ENCODE peak calls at places on chromosomes 13 and 19, in nine cellular contexts. One of them, this sample, is unnamed.

GRCh38 chr19:718251-719024 is 9.7 kb downstream of the PALM start:
- DNase-seq in IMR-90: no peak
- DNase-seq in tibial nerve: no peak
- DNase-seq in psoas muscle: no peak
- DNase-seq in OCI-LY7: no peak
- DNase-seq in adrenal gland: peak; percentile 74
- DNase-seq in esophagus squamous epithelium: no peak
- DNase-seq in heart left ventricle: no peak
- DNase-seq in thoracic aorta: no peak
- DNase-seq in this sample: no peak

GRCh38 chr13:114030666-114031610 is 57.1 kb upstream of the C13orf46 start:
- DNase-seq in heart left ventricle: no peak
- DNase-seq in IMR-90: no peak
- DNase-seq in tibial nerve: no peak
- DNase-seq in OCI-LY7: no peak
- DNase-seq in thoracic aorta: no peak
- DNase-seq in esophagus squamous epithelium: no peak
- DNase-seq in adrenal gland: no peak
- DNase-seq in psoas muscle: peak; percentile 9
- DNase-seq in this sample: no peak

GRCh38 chr13:64553411-64554129 is 2676.6 kb downstream of the PCDH9 start:
- DNase-seq in tibial nerve: no peak
- DNase-seq in IMR-90: peak; percentile 42
- DNase-seq in thoracic aorta: no peak
- DNase-seq in heart left ventricle: no peak
- DNase-seq in esophagus squamous epithelium: no peak
- DNase-seq in psoas muscle: no peak
- DNase-seq in adrenal gland: no peak
- DNase-seq in OCI-LY7: no peak
- DNase-seq in this sample: no peak

GRCh38 chr19:18594096-18594823 is 5.7 kb downstream of the REX1BD start:
- DNase-seq in psoas muscle: peak; percentile 78
- DNase-seq in heart left ventricle: peak; percentile 68
- DNase-seq in tibial nerve: peak; percentile 63
- DNase-seq in thoracic aorta: no peak
- DNase-seq in adrenal gland: peak; percentile 73
- DNase-seq in OCI-LY7: peak; percentile 89
- DNase-seq in esophagus squamous epithelium: no peak
- DNase-seq in IMR-90: peak; percentile 76
- DNase-seq in this sample: no peak

GRCh38 chr19:57282011-57282636 is 1.8 kb downstream of the ZNF460 start:
- DNase-seq in esophagus squamous epithelium: no peak
- DNase-seq in OCI-LY7: no peak
- DNase-seq in IMR-90: no peak
- DNase-seq in tibial nerve: no peak
- DNase-seq in thoracic aorta: no peak
- DNase-seq in adrenal gland: no peak
- DNase-seq in psoas muscle: no peak
- DNase-seq in heart left ventricle: no peak
- DNase-seq in this sample: no peak

GRCh38 chr19:8021374-8021773 is 15.9 kb upstream of the ELAVL1 start:
- DNase-seq in IMR-90: no peak
- DNase-seq in heart left ventricle: no peak
- DNase-seq in esophagus squamous epithelium: no peak
- DNase-seq in thoracic aorta: no peak
- DNase-seq in adrenal gland: no peak
- DNase-seq in OCI-LY7: no peak
- DNase-seq in psoas muscle: no peak
- DNase-seq in tibial nerve: no peak
- DNase-seq in this sample: no peak

GRCh38 chr19:50311723-50312635 is 17.2 kb downstream of the KCNC3 start:
- DNase-seq in esophagus squamous epithelium: no peak
- DNase-seq in adrenal gland: no peak
- DNase-seq in psoas muscle: no peak
- DNase-seq in tibial nerve: no peak
- DNase-seq in OCI-LY7: no peak
- DNase-seq in IMR-90: no peak
- DNase-seq in thoracic aorta: no peak
- DNase-seq in heart left ventricle: no peak
- DNase-seq in this sample: no peak

GRCh38 chr13:81917829-81918228 is 1576.9 kb upstream of the SPRY2 start:
- DNase-seq in tibial nerve: no peak
- DNase-seq in OCI-LY7: no peak
- DNase-seq in adrenal gland: no peak
- DNase-seq in thoracic aorta: no peak
- DNase-seq in heart left ventricle: no peak
- DNase-seq in psoas muscle: no peak
- DNase-seq in esophagus squamous epithelium: no peak
- DNase-seq in IMR-90: no peak
- DNase-seq in this sample: no peak

GRCh38 chr13:95921485-95921884 is 131.7 kb downstream of the UGGT2 start:
- DNase-seq in IMR-90: peak; percentile 14
- DNase-seq in psoas muscle: no peak
- DNase-seq in OCI-LY7: no peak
- DNase-seq in tibial nerve: no peak
- DNase-seq in heart left ventricle: no peak
- DNase-seq in esophagus squamous epithelium: no peak
- DNase-seq in adrenal gland: no peak
- DNase-seq in thoracic aorta: no peak
- DNase-seq in this sample: peak; percentile 8

GRCh38 chr13:39945226-39945625 is 289.8 kb downstream of the COG6 start:
- DNase-seq in adrenal gland: no peak
- DNase-seq in OCI-LY7: no peak
- DNase-seq in psoas muscle: no peak
- DNase-seq in tibial nerve: no peak
- DNase-seq in thoracic aorta: no peak
- DNase-seq in esophagus squamous epithelium: no peak
- DNase-seq in heart left ventricle: no peak
- DNase-seq in IMR-90: no peak
- DNase-seq in this sample: no peak
- H3K4me3 ChIP-seq in adrenal gland: no peak overlapping the region
- H3K4me3 ChIP-seq in OCI-LY7: no peak overlapping the region
- H3K4me3 ChIP-seq in psoas muscle: no peak overlapping the region
- H3K4me3 ChIP-seq in tibial nerve: no peak overlapping the region
- H3K4me3 ChIP-seq in thoracic aorta: no peak overlapping the region
- H3K4me3 ChIP-seq in esophagus squamous epithelium: no peak overlapping the region
- H3K4me3 ChIP-seq in heart left ventricle: no peak overlapping the region
- H3K4me3 ChIP-seq in IMR-90: no peak overlapping the region
- H3K4me3 ChIP-seq in this sample: no peak overlapping the region

GRCh38 chr13:99717959-99718674 is 216.8 kb downstream of the TM9SF2 start:
- DNase-seq in heart left ventricle: no peak
- DNase-seq in thoracic aorta: no peak
- DNase-seq in esophagus squamous epithelium: no peak
- DNase-seq in OCI-LY7: no peak
- DNase-seq in adrenal gland: no peak
- DNase-seq in psoas muscle: no peak
- DNase-seq in IMR-90: no peak
- DNase-seq in tibial nerve: no peak
- DNase-seq in this sample: no peak
- H3K36me3 ChIP-seq in heart left ventricle: no peaks in the 10 kb centered on the region
- H3K36me3 ChIP-seq in thoracic aorta: no peaks in the 10 kb centered on the region
- H3K36me3 ChIP-seq in esophagus squamous epithelium: no peaks in the 10 kb centered on the region
- H3K36me3 ChIP-seq in OCI-LY7: no peaks in the 10 kb centered on the region
- H3K36me3 ChIP-seq in adrenal gland: no peaks in the 10 kb centered on the region
- H3K36me3 ChIP-seq in psoas muscle: no peaks in the 10 kb centered on the region
- H3K36me3 ChIP-seq in IMR-90: no peaks in the 10 kb centered on the region
- H3K36me3 ChIP-seq in tibial nerve: no peaks in the 10 kb centered on the region
- H3K36me3 ChIP-seq in this sample: no peaks in the 10 kb centered on the region

GRCh38 chr19:54392078-54392477 is 23.2 kb upstream of the TTYH1 start:
- DNase-seq in heart left ventricle: no peak
- DNase-seq in psoas muscle: no peak
- DNase-seq in adrenal gland: no peak
- DNase-seq in esophagus squamous epithelium: no peak
- DNase-seq in IMR-90: no peak
- DNase-seq in OCI-LY7: no peak
- DNase-seq in tibial nerve: no peak
- DNase-seq in thoracic aorta: no peak
- DNase-seq in this sample: no peak

GRCh38 chr19:54391589-54392061 is 23.6 kb upstream of the TTYH1 start:
- DNase-seq in OCI-LY7: no peak
- DNase-seq in thoracic aorta: no peak
- DNase-seq in IMR-90: no peak
- DNase-seq in heart left ventricle: no peak
- DNase-seq in psoas muscle: no peak
- DNase-seq in esophagus squamous epithelium: no peak
- DNase-seq in tibial nerve: no peak
- DNase-seq in adrenal gland: no peak
- DNase-seq in this sample: no peak

GRCh38 chr19:54389556-54389955 is 24.8 kb upstream of the LAIR1 start:
- DNase-seq in heart left ventricle: no peak
- DNase-seq in esophagus squamous epithelium: no peak
- DNase-seq in thoracic aorta: no peak
- DNase-seq in tibial nerve: no peak
- DNase-seq in IMR-90: no peak
- DNase-seq in adrenal gland: no peak
- DNase-seq in psoas muscle: no peak
- DNase-seq in OCI-LY7: no peak
- DNase-seq in this sample: no peak

GRCh38 chr19:54388803-54389144 is 24.0 kb upstream of the LAIR1 start:
- DNase-seq in psoas muscle: no peak
- DNase-seq in IMR-90: no peak
- DNase-seq in thoracic aorta: no peak
- DNase-seq in tibial nerve: no peak
- DNase-seq in heart left ventricle: no peak
- DNase-seq in OCI-LY7: no peak
- DNase-seq in adrenal gland: no peak
- DNase-seq in esophagus squamous epithelium: no peak
- DNase-seq in this sample: no peak

GRCh38 chr19:54390942-54391577 is 24.2 kb upstream of the TTYH1 start:
- DNase-seq in adrenal gland: peak; percentile 44
- DNase-seq in heart left ventricle: no peak
- DNase-seq in tibial nerve: no peak
- DNase-seq in thoracic aorta: no peak
- DNase-seq in IMR-90: peak; percentile 60
- DNase-seq in OCI-LY7: peak; percentile 82
- DNase-seq in psoas muscle: no peak
- DNase-seq in esophagus squamous epithelium: no peak
- DNase-seq in this sample: peak; percentile 2
- H3K4me3 ChIP-seq in adrenal gland: no peak overlapping the region
- H3K4me3 ChIP-seq in heart left ventricle: no peak overlapping the region
- H3K4me3 ChIP-seq in tibial nerve: no peak overlapping the region
- H3K4me3 ChIP-seq in thoracic aorta: no peak overlapping the region
- H3K4me3 ChIP-seq in IMR-90: no peak overlapping the region
- H3K4me3 ChIP-seq in OCI-LY7: no peak overlapping the region
- H3K4me3 ChIP-seq in psoas muscle: no peak overlapping the region
- H3K4me3 ChIP-seq in esophagus squamous epithelium: no peak overlapping the region
- H3K4me3 ChIP-seq in this sample: no peak overlapping the region

DNA sequence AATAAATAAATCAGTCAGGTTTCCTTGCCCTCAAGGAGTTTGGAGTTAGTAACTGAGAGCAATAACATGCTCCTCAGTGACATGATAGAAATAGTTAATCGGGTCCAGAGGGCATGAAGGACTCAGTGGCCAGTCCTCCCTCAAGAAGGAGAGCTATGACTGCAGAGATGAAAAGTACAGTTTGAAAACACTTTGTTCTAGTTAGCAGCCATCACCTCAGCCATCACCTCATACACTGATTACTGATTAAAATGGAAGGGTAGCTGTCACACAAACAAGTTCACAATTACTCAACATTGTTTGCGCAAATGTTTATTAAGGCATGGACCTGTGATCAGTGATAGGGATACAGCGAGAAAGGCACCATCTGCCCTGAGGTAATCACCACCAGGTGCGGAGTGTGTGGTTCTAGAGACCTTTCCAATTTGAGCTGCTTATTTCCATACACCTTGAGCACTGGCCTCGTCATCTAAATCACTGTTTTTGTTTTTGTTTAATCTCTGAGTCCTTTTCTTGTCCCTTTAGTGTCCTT is 85.3 kb upstream of the RAP2A start:
- DNase-seq in esophagus squamous epithelium: no peak
- DNase-seq in heart left ventricle: no peak
- DNase-seq in thoracic aorta: no peak
- DNase-seq in OCI-LY7: no peak
- DNase-seq in psoas muscle: no peak
- DNase-seq in IMR-90: no peak
- DNase-seq in tibial nerve: no peak
- DNase-seq in adrenal gland: no peak
- DNase-seq in this sample: no peak
- H3K36me3 ChIP-seq in esophagus squamous epithelium: peaks cover 7% of the 10 kb centered on the region
- H3K36me3 ChIP-seq in heart left ventricle: peaks cover 6% of the 10 kb centered on the region
- H3K36me3 ChIP-seq in thoracic aorta: peaks cover 25% of the 10 kb centered on the region
- H3K36me3 ChIP-seq in OCI-LY7: no peaks in the 10 kb centered on the region
- H3K36me3 ChIP-seq in psoas muscle: peaks cover 77% of the 10 kb centered on the region
- H3K36me3 ChIP-seq in IMR-90: peaks cover 36% of the 10 kb centered on the region
- H3K36me3 ChIP-seq in tibial nerve: no peaks in the 10 kb centered on the region
- H3K36me3 ChIP-seq in adrenal gland: peaks cover 52% of the 10 kb centered on the region
- H3K36me3 ChIP-seq in this sample: peaks cover 8% of the 10 kb centered on the region

GRCh38 chr19:41928754-41929535 is 696 bp upstream of the ERFL start:
- DNase-seq in adrenal gland: no peak
- DNase-seq in heart left ventricle: no peak
- DNase-seq in thoracic aorta: no peak
- DNase-seq in esophagus squamous epithelium: no peak
- DNase-seq in OCI-LY7: peak; percentile 62
- DNase-seq in psoas muscle: no peak
- DNase-seq in IMR-90: no peak
- DNase-seq in tibial nerve: no peak
- DNase-seq in this sample: no peak
- H3K4me3 ChIP-seq in adrenal gland: no peak overlapping the region
- H3K4me3 ChIP-seq in heart left ventricle: peak overlapping the region; percentile 57
- H3K4me3 ChIP-seq in thoracic aorta: peak overlapping the region; percentile 69
- H3K4me3 ChIP-seq in esophagus squamous epithelium: peak overlapping the region; percentile 31
- H3K4me3 ChIP-seq in OCI-LY7: peak overlapping the region; percentile 72
- H3K4me3 ChIP-seq in psoas muscle: peak overlapping the region; percentile 52
- H3K4me3 ChIP-seq in IMR-90: peak overlapping the region; percentile 5
- H3K4me3 ChIP-seq in tibial nerve: peak overlapping the region; percentile 34
- H3K4me3 ChIP-seq in this sample: peak overlapping the region; percentile 17

GRCh38 chr13:39586956-39587605 is 15.9 kb downstream of the LHFPL6 start:
- DNase-seq in adrenal gland: no peak
- DNase-seq in IMR-90: no peak
- DNase-seq in heart left ventricle: no peak
- DNase-seq in tibial nerve: no peak
- DNase-seq in OCI-LY7: peak; percentile 67
- DNase-seq in psoas muscle: no peak
- DNase-seq in thoracic aorta: no peak
- DNase-seq in esophagus squamous epithelium: no peak
- DNase-seq in this sample: no peak
- H3K36me3 ChIP-seq in adrenal gland: no peaks in the 10 kb centered on the region
- H3K36me3 ChIP-seq in IMR-90: no peaks in the 10 kb centered on the region
- H3K36me3 ChIP-seq in heart left ventricle: no peaks in the 10 kb centered on the region
- H3K36me3 ChIP-seq in tibial nerve: no peaks in the 10 kb centered on the region
- H3K36me3 ChIP-seq in OCI-LY7: peaks cover 5% of the 10 kb centered on the region
- H3K36me3 ChIP-seq in psoas muscle: no peaks in the 10 kb centered on the region
- H3K36me3 ChIP-seq in thoracic aorta: no peaks in the 10 kb centered on the region
- H3K36me3 ChIP-seq in esophagus squamous epithelium: no peaks in the 10 kb centered on the region
- H3K36me3 ChIP-seq in this sample: no peaks in the 10 kb centered on the region

DNA sequence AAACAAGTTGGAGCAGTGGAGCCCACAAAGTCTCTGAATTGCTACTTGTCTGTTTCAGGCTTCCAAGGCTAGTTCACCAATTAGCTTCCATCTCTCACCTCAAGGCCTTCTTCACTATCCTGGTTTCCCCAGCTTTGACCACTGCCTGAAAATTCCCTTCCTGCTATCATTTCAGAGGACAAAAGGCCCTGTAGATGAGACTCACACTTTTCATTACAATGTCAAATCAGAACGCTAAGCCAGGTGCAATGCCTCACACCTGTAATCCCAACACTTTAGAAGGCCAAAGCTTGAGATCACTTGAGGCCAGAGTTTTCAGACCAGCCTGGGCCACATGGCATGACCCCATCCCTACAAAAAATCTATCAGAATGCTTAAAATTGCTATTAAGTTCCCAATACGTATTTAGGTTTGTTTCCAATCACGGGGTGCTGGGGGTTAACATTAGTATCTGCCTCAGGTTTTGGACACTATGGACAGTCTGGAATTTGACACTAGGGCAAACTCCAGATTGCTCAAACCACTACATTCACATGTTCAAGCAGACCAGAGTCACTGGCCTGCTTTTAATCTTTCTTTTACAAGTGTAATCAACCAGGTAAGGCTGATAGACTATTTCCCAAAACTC is 5.5 kb downstream of the TPT1 start:
- DNase-seq in heart left ventricle: no peak
- DNase-seq in OCI-LY7: no peak
- DNase-seq in tibial nerve: no peak
- DNase-seq in psoas muscle: no peak
- DNase-seq in adrenal gland: no peak
- DNase-seq in esophagus squamous epithelium: no peak
- DNase-seq in thoracic aorta: no peak
- DNase-seq in IMR-90: no peak
- DNase-seq in this sample: no peak
- H3K4me3 ChIP-seq in heart left ventricle: no peak overlapping the region
- H3K4me3 ChIP-seq in OCI-LY7: no peak overlapping the region
- H3K4me3 ChIP-seq in tibial nerve: no peak overlapping the region
- H3K4me3 ChIP-seq in psoas muscle: peak overlapping the region; percentile 80
- H3K4me3 ChIP-seq in adrenal gland: no peak overlapping the region
- H3K4me3 ChIP-seq in esophagus squamous epithelium: no peak overlapping the region
- H3K4me3 ChIP-seq in thoracic aorta: no peak overlapping the region
- H3K4me3 ChIP-seq in IMR-90: no peak overlapping the region
- H3K4me3 ChIP-seq in this sample: no peak overlapping the region